ENCODE peak calls at places on chromosomes 6 and 20, in five cellular contexts. One of them, this sample, is unnamed.

GRCh38 chr6:88538130-88538706 is 372.1 kb upstream of the CNR1 start:
- DNase-seq in coronary artery: no peak
- DNase-seq in ovary: no peak
- DNase-seq in mammary epithelial cell: no peak
- DNase-seq in HCT116: no peak
- DNase-seq in this sample: no peak

GRCh38 chr6:12270551-12271228 is 19.5 kb upstream of the EDN1 start:
- DNase-seq in mammary epithelial cell: no peak
- DNase-seq in HCT116: no peak
- DNase-seq in coronary artery: no peak
- DNase-seq in ovary: no peak
- DNase-seq in this sample: no peak

GRCh38 chr20:13659288-13659687 is 20.6 kb upstream of the TASP1 start:
- DNase-seq in ovary: no peak
- DNase-seq in coronary artery: no peak
- DNase-seq in HCT116: no peak
- DNase-seq in mammary epithelial cell: no peak
- DNase-seq in this sample: no peak

GRCh38 chr6:39100358-39100757 is 14.6 kb downstream of the SAYSD1 start:
- DNase-seq in HCT116: no peak
- DNase-seq in ovary: no peak
- DNase-seq in mammary epithelial cell: no peak
- DNase-seq in coronary artery: no peak
- DNase-seq in this sample: no peak

GRCh38 chr6:140960566-140960965 is 1172.2 kb upstream of the GJE1 start:
- DNase-seq in coronary artery: no peak
- DNase-seq in HCT116: no peak
- DNase-seq in mammary epithelial cell: no peak
- DNase-seq in ovary: no peak
- DNase-seq in this sample: no peak

GRCh38 chr20:12201289-12201991 is 283.7 kb downstream of the BTBD3 start:
- DNase-seq in mammary epithelial cell: peak; percentile 27
- DNase-seq in HCT116: no peak
- DNase-seq in ovary: no peak
- DNase-seq in coronary artery: no peak
- DNase-seq in this sample: no peak

GRCh38 chr20:43028470-43028869 is 161.2 kb downstream of the PTPRT start:
- DNase-seq in ovary: no peak
- DNase-seq in HCT116: no peak
- DNase-seq in coronary artery: no peak
- DNase-seq in mammary epithelial cell: no peak
- DNase-seq in this sample: no peak

GRCh38 chr6:31180500-31180899 is 10.0 kb upstream of the POU5F1 start:
- DNase-seq in coronary artery: no peak
- DNase-seq in ovary: peak; percentile 73
- DNase-seq in mammary epithelial cell: no peak
- DNase-seq in HCT116: no peak
- DNase-seq in this sample: no peak

GRCh38 chr6:167719920-167720319 is 106.8 kb upstream of the AFDN start:
- DNase-seq in mammary epithelial cell: no peak
- DNase-seq in coronary artery: no peak
- DNase-seq in ovary: no peak
- DNase-seq in HCT116: no peak
- DNase-seq in this sample: no peak

GRCh38 chr20:2693286-2693995 is 861 bp downstream of the EBF4 start:
- DNase-seq in coronary artery: no peak
- DNase-seq in ovary: peak; percentile 75
- DNase-seq in HCT116: no peak
- DNase-seq in mammary epithelial cell: no peak
- DNase-seq in this sample: peak; percentile 17

GRCh38 chr6:27040244-27041042 is 207.1 kb upstream of the PRSS16 start:
- DNase-seq in coronary artery: no peak
- DNase-seq in mammary epithelial cell: no peak
- DNase-seq in HCT116: no peak
- DNase-seq in ovary: no peak
- DNase-seq in this sample: no peak

GRCh38 chr20:51862796-51863195 is 60.5 kb upstream of the SALL4 start:
- DNase-seq in ovary: no peak
- DNase-seq in coronary artery: no peak
- DNase-seq in HCT116: no peak
- DNase-seq in mammary epithelial cell: no peak
- DNase-seq in this sample: no peak

GRCh38 chr6:50330347-50330746 is 280.6 kb upstream of the DEFB112 start:
- DNase-seq in ovary: no peak
- DNase-seq in mammary epithelial cell: no peak
- DNase-seq in coronary artery: no peak
- DNase-seq in HCT116: no peak
- DNase-seq in this sample: no peak

GRCh38 chr6:44625996-44626395 is 238.5 kb downstream of the CDC5L start:
- DNase-seq in ovary: no peak
- DNase-seq in HCT116: no peak
- DNase-seq in mammary epithelial cell: no peak
- DNase-seq in coronary artery: no peak
- DNase-seq in this sample: no peak

GRCh38 chr6:11732036-11732545 is 46.5 kb downstream of the ADTRP start:
- DNase-seq in mammary epithelial cell: no peak
- DNase-seq in ovary: no peak
- DNase-seq in HCT116: no peak
- DNase-seq in coronary artery: peak; percentile 92
- DNase-seq in this sample: peak; percentile 37

GRCh38 chr6:11229267-11230043 is 3.0 kb downstream of the NEDD9 start:
- DNase-seq in ovary: no peak
- DNase-seq in HCT116: no peak
- DNase-seq in coronary artery: no peak
- DNase-seq in mammary epithelial cell: peak; percentile 69
- DNase-seq in this sample: no peak

GRCh38 chr6:119620846-119621570 is 271.4 kb upstream of the MAN1A1 start:
- DNase-seq in HCT116: peak; percentile 37
- DNase-seq in ovary: no peak
- DNase-seq in mammary epithelial cell: peak; percentile 88
- DNase-seq in coronary artery: no peak
- DNase-seq in this sample: no peak

GRCh38 chr6:115441671-115442070 is 619.0 kb downstream of the FRK start:
- DNase-seq in mammary epithelial cell: no peak
- DNase-seq in coronary artery: no peak
- DNase-seq in ovary: no peak
- DNase-seq in HCT116: no peak
- DNase-seq in this sample: no peak

GRCh38 chr6:1105833-1106400 is 206.0 kb upstream of the FOXQ1 start:
- DNase-seq in HCT116: no peak
- DNase-seq in mammary epithelial cell: no peak
- DNase-seq in ovary: no peak
- DNase-seq in coronary artery: no peak
- DNase-seq in this sample: no peak

GRCh38 chr6:106117579-106117978 is 31.4 kb downstream of the PRDM1 start:
- DNase-seq in HCT116: no peak
- DNase-seq in coronary artery: no peak
- DNase-seq in mammary epithelial cell: no peak
- DNase-seq in ovary: no peak
- DNase-seq in this sample: no peak

GRCh38 chr6:130421567-130421966 is 55.8 kb downstream of the TMEM200A start:
- DNase-seq in mammary epithelial cell: peak; percentile 30
- DNase-seq in coronary artery: no peak
- DNase-seq in ovary: no peak
- DNase-seq in HCT116: no peak
- DNase-seq in this sample: no peak

GRCh38 chr20:25308671-25309394 is 60.9 kb downstream of the PYGB start:
- DNase-seq in ovary: peak; percentile 19
- DNase-seq in mammary epithelial cell: no peak
- DNase-seq in HCT116: peak; percentile 28
- DNase-seq in coronary artery: no peak
- DNase-seq in this sample: no peak

GRCh38 chr6:7204726-7205125 is 97.0 kb downstream of the RREB1 start:
- DNase-seq in mammary epithelial cell: no peak
- DNase-seq in coronary artery: no peak
- DNase-seq in HCT116: no peak
- DNase-seq in ovary: no peak
- DNase-seq in this sample: no peak

GRCh38 chr6:14673201-14673600 is 555.6 kb downstream of the CD83 start:
- DNase-seq in mammary epithelial cell: no peak
- DNase-seq in HCT116: no peak
- DNase-seq in ovary: no peak
- DNase-seq in coronary artery: no peak
- DNase-seq in this sample: no peak

GRCh38 chr20:16428112-16428511 is 145.1 kb downstream of the KIF16B start:
- DNase-seq in ovary: no peak
- DNase-seq in HCT116: no peak
- DNase-seq in coronary artery: no peak
- DNase-seq in mammary epithelial cell: no peak
- DNase-seq in this sample: no peak

GRCh38 chr6:121093928-121094327 is 240.4 kb downstream of the TBC1D32 start:
- DNase-seq in ovary: no peak
- DNase-seq in coronary artery: no peak
- DNase-seq in HCT116: no peak
- DNase-seq in mammary epithelial cell: no peak
- DNase-seq in this sample: no peak

GRCh38 chr20:61516398-61517208 is 264.5 kb downstream of the CDH4 start:
- DNase-seq in mammary epithelial cell: no peak
- DNase-seq in ovary: no peak
- DNase-seq in coronary artery: no peak
- DNase-seq in HCT116: no peak
- DNase-seq in this sample: no peak

GRCh38 chr6:41638801-41639555 is 710 bp downstream of the MDFI start:
- DNase-seq in mammary epithelial cell: peak; percentile 39
- DNase-seq in ovary: peak; percentile 51
- DNase-seq in HCT116: no peak
- DNase-seq in coronary artery: no peak
- DNase-seq in this sample: no peak

GRCh38 chr20:23021941-23022340 is 13.2 kb upstream of the SSTR4 start:
- DNase-seq in coronary artery: peak; percentile 41
- DNase-seq in ovary: no peak
- DNase-seq in HCT116: no peak
- DNase-seq in mammary epithelial cell: peak; percentile 71
- DNase-seq in this sample: no peak

GRCh38 chr6:50716887-50717509 is 3.7 kb downstream of the TFAP2D start:
- DNase-seq in mammary epithelial cell: no peak
- DNase-seq in HCT116: no peak
- DNase-seq in ovary: no peak
- DNase-seq in coronary artery: no peak
- DNase-seq in this sample: no peak

GRCh38 chr20:25058051-25058796 is at the start of gene ACSS1:
- DNase-seq in ovary: peak; percentile 63
- DNase-seq in mammary epithelial cell: peak; percentile 15
- DNase-seq in coronary artery: peak; percentile 84
- DNase-seq in HCT116: no peak
- DNase-seq in this sample: peak; percentile 60

GRCh38 chr6:4242593-4242992 is 107.2 kb upstream of the ECI2 start:
- DNase-seq in coronary artery: no peak
- DNase-seq in ovary: no peak
- DNase-seq in mammary epithelial cell: peak; percentile 16
- DNase-seq in HCT116: no peak
- DNase-seq in this sample: no peak

GRCh38 chr20:37344506-37345338 is 1.2 kb upstream of the SRC start:
- DNase-seq in ovary: no peak
- DNase-seq in coronary artery: peak; percentile 57
- DNase-seq in HCT116: no peak
- DNase-seq in mammary epithelial cell: peak; percentile 67
- DNase-seq in this sample: no peak

GRCh38 chr6:2817778-2818443 is 23.8 kb downstream of the SERPINB1 start:
- DNase-seq in coronary artery: no peak
- DNase-seq in mammary epithelial cell: peak; percentile 93
- DNase-seq in ovary: no peak
- DNase-seq in HCT116: no peak
- DNase-seq in this sample: no peak
- H3K4me3 ChIP-seq in coronary artery: peak overlapping the region; percentile 43
- H3K4me3 ChIP-seq in mammary epithelial cell: peak overlapping the region; percentile 6
- H3K4me3 ChIP-seq in ovary: no peak overlapping the region
- H3K4me3 ChIP-seq in HCT116: no peak overlapping the region
- H3K4me3 ChIP-seq in this sample: no peak overlapping the region

GRCh38 chr20:47125553-47126373 is 230.7 kb downstream of the ZMYND8 start:
- DNase-seq in ovary: no peak
- DNase-seq in mammary epithelial cell: peak; percentile 94
- DNase-seq in coronary artery: no peak
- DNase-seq in HCT116: no peak
- DNase-seq in this sample: no peak
- H3K27ac ChIP-seq in ovary: no peak overlapping the region
- H3K27ac ChIP-seq in mammary epithelial cell: peak overlapping the region; percentile 88
- H3K27ac ChIP-seq in coronary artery: peak overlapping the region; percentile 48
- H3K27ac ChIP-seq in HCT116: no peak overlapping the region
- H3K27ac ChIP-seq in this sample: no peak overlapping the region

GRCh38 chr6:6001443-6001842 is 5.3 kb downstream of the NRN1 start:
- DNase-seq in HCT116: no peak
- DNase-seq in coronary artery: no peak
- DNase-seq in mammary epithelial cell: no peak
- DNase-seq in ovary: no peak
- DNase-seq in this sample: no peak

GRCh38 chr6:6002005-6002808 is 4.5 kb downstream of the NRN1 start:
- DNase-seq in mammary epithelial cell: no peak
- DNase-seq in ovary: no peak
- DNase-seq in HCT116: no peak
- DNase-seq in coronary artery: no peak
- DNase-seq in this sample: no peak

GRCh38 chr6:6002809-6003333 is 3.9 kb downstream of the NRN1 start:
- DNase-seq in coronary artery: no peak
- DNase-seq in mammary epithelial cell: no peak
- DNase-seq in ovary: no peak
- DNase-seq in HCT116: no peak
- DNase-seq in this sample: no peak

GRCh38 chr6:6004147-6004995 is 2.4 kb downstream of the NRN1 start:
- DNase-seq in coronary artery: no peak
- DNase-seq in ovary: no peak
- DNase-seq in mammary epithelial cell: peak; percentile 17
- DNase-seq in HCT116: no peak
- DNase-seq in this sample: no peak

DNA sequence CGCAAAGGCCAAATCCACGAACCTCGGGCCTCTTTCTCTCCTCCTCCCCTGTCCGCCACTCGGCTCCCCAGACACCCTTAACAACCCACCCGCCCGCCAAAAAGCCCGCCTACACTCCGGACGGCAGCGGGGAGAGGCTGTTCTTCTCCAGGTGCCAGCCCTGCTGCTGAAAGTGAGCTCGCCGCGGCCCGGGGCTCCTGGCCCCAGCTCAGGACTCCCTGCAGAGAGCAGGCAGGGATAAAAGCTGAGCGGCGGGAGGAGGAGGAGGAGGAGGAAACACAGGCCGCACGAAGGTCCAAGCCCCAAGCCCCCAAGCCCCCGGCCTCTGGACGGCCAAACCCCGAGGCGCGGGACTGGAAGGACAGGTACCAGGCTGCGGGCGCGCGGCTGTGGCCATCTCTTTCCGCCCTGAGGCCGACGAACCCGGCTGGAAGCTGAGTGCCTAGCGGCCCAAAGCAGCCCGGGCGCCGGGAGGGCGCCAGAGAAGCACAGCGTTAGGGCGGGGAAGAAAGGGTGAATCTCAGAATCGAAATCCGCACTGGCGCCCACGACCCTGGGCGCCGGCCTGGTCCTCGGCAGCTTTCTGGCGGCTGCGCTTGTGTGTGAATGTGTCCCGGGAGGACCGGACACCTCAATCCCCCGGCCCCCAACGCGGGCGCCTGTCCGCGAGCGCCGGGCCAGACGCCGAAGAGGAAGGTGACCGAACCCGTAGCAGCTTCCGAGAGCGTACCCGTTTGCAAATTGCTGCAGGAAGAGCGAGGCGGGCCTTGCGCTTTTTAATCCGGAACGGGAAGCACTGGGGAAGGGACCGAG is 3.2 kb downstream of the NRN1 start:
- DNase-seq in ovary: no peak
- DNase-seq in mammary epithelial cell: peak; percentile 38
- DNase-seq in coronary artery: no peak
- DNase-seq in HCT116: no peak
- DNase-seq in this sample: peak; percentile 61
- H3K4me3 ChIP-seq in ovary: peak overlapping the region; percentile 27
- H3K4me3 ChIP-seq in mammary epithelial cell: no peak overlapping the region
- H3K4me3 ChIP-seq in coronary artery: peak overlapping the region; percentile 69
- H3K4me3 ChIP-seq in HCT116: no peak overlapping the region
- H3K4me3 ChIP-seq in this sample: peak overlapping the region; percentile 58

GRCh38 chr6:157322792-157323113 is 566 bp downstream of the TMEM242 start:
- DNase-seq in HCT116: no peak
- DNase-seq in mammary epithelial cell: no peak
- DNase-seq in ovary: no peak
- DNase-seq in coronary artery: no peak
- DNase-seq in this sample: no peak
- H3K27ac ChIP-seq in HCT116: peak overlapping the region; percentile 52
- H3K27ac ChIP-seq in mammary epithelial cell: peak overlapping the region; percentile 70
- H3K27ac ChIP-seq in ovary: no peak overlapping the region
- H3K27ac ChIP-seq in coronary artery: peak overlapping the region; percentile 95
- H3K27ac ChIP-seq in this sample: peak overlapping the region; percentile 94

This sample was measured in dorsolateral prefrontal cortex.